ENCODE peak calls at places on chromosomes 13 and 19, in nine cellular contexts. F, X, A, C, G, R, B, S and V are unnamed samples.

GRCh38 chr13:100825551-100825950 is 151.0 kb upstream of the TMTC4 start:
- DNase-seq in F (no peak), X (no peak), A (no peak), C (no peak), G (no peak), R (no peak), B (no peak), S (no peak), V (no peak)

GRCh38 chr19:7145494-7145893 is 76.0 kb downstream of the ZNF557 start:
- DNase-seq in F (no peak), X (no peak), A (no peak), C (no peak), G (no peak), R (no peak), B (no peak), S (no peak), V (no peak)

GRCh38 chr13:111489301-111489700 is 168.9 kb downstream of the TEX29 start:
- DNase-seq in F (no peak), X (no peak), A (no peak), C (no peak), G (no peak), R (no peak), B (no peak), S (no peak), V (no peak)

GRCh38 chr19:49949735-49950589 is 11.0 kb downstream of the SIGLEC11 start:
- DNase-seq in F (no peak), X (no peak), A (no peak), C (no peak), G (no peak), R (no peak), B (no peak), S (no peak), V (no peak)

GRCh38 chr19:56507446-56508281 is at the start of gene ZNF471:
- DNase-seq in F (no peak), X (peak), A (peak), C (peak), G (peak), R (peak), B (peak), S (no peak), V (peak)

GRCh38 chr13:27171244-27171829 is at the start of gene USP12:
- DNase-seq in F (peak), X (no peak), A (no peak), C (no peak), G (peak), R (peak), B (peak), S (peak), V (peak)

GRCh38 chr13:109426690-109426990 is 359.7 kb downstream of the IRS2 start:
- DNase-seq in F (no peak), X (no peak), A (no peak), C (no peak), G (no peak), R (no peak), B (no peak), S (no peak), V (no peak)

GRCh38 chr19:48398329-48399235 is 5.1 kb downstream of the GRIN2D start:
- DNase-seq in F (peak), X (peak), A (no peak), C (peak), G (peak), R (peak), B (peak), S (peak), V (peak)

GRCh38 chr19:5563008-5563431 is 4.7 kb downstream of the TINCR start:
- DNase-seq in F (no peak), X (no peak), A (no peak), C (no peak), G (no peak), R (no peak), B (no peak), S (no peak), V (no peak)

GRCh38 chr13:24050292-24050711 is 110.2 kb upstream of the SPATA13 start:
- DNase-seq in F (no peak), X (no peak), A (no peak), C (no peak), G (no peak), R (no peak), B (peak), S (no peak), V (no peak)